ENCODE peak calls at places on chromosomes 12 and 14, in six cellular contexts. One of them, this sample, is unnamed.

GRCh38 chr14:73787760-73788508 is 63.7 kb upstream of the PTGR2 start:
- DNase-seq in NCI-H524 treated with DMSO at 0.1 percent for 48 hours: no peak
- DNase-seq in HFFc6: no peak
- DNase-seq in kidney epithelial cell: no peak
- DNase-seq in lower lobe of right lung: no peak
- DNase-seq in colonic mucosa: no peak
- DNase-seq in this sample: no peak

GRCh38 chr12:53053223-53054111 is 3.6 kb downstream of the TNS2 start:
- DNase-seq in NCI-H524 treated with DMSO at 0.1 percent for 48 hours: no peak
- DNase-seq in HFFc6: no peak
- DNase-seq in kidney epithelial cell: no peak
- DNase-seq in lower lobe of right lung: no peak
- DNase-seq in colonic mucosa: peak
- DNase-seq in this sample: no peak

GRCh38 chr12:54173066-54173726 is 15.6 kb downstream of the SMUG1 start:
- DNase-seq in NCI-H524 treated with DMSO at 0.1 percent for 48 hours: peak
- DNase-seq in HFFc6: no peak
- DNase-seq in kidney epithelial cell: no peak
- DNase-seq in lower lobe of right lung: peak
- DNase-seq in colonic mucosa: peak
- DNase-seq in this sample: no peak

GRCh38 chr14:72000907-72001306 is 68.7 kb downstream of the RGS6 start:
- DNase-seq in NCI-H524 treated with DMSO at 0.1 percent for 48 hours: no peak
- DNase-seq in HFFc6: no peak
- DNase-seq in kidney epithelial cell: no peak
- DNase-seq in lower lobe of right lung: peak
- DNase-seq in colonic mucosa: no peak
- DNase-seq in this sample: no peak

GRCh38 chr14:86057018-86057667 is 527.2 kb downstream of the FLRT2 start:
- DNase-seq in NCI-H524 treated with DMSO at 0.1 percent for 48 hours: no peak
- DNase-seq in HFFc6: peak
- DNase-seq in kidney epithelial cell: no peak
- DNase-seq in lower lobe of right lung: no peak
- DNase-seq in colonic mucosa: no peak
- DNase-seq in this sample: no peak

GRCh38 chr12:106134294-106134949 is 4.3 kb downstream of the NUAK1 start:
- DNase-seq in NCI-H524 treated with DMSO at 0.1 percent for 48 hours: no peak
- DNase-seq in HFFc6: no peak
- DNase-seq in kidney epithelial cell: no peak
- DNase-seq in lower lobe of right lung: no peak
- DNase-seq in colonic mucosa: no peak
- DNase-seq in this sample: no peak

GRCh38 chr12:90741611-90742010 is 213.4 kb downstream of the CCER1 start:
- DNase-seq in NCI-H524 treated with DMSO at 0.1 percent for 48 hours: peak
- DNase-seq in HFFc6: no peak
- DNase-seq in kidney epithelial cell: no peak
- DNase-seq in lower lobe of right lung: no peak
- DNase-seq in colonic mucosa: no peak
- DNase-seq in this sample: no peak

GRCh38 chr12:90360300-90360699 is 594.7 kb downstream of the CCER1 start:
- DNase-seq in NCI-H524 treated with DMSO at 0.1 percent for 48 hours: no peak
- DNase-seq in HFFc6: no peak
- DNase-seq in kidney epithelial cell: no peak
- DNase-seq in lower lobe of right lung: no peak
- DNase-seq in colonic mucosa: no peak
- DNase-seq in this sample: no peak

GRCh38 chr12:112682586-112682985 is 109.0 kb upstream of the RPH3A start:
- DNase-seq in NCI-H524 treated with DMSO at 0.1 percent for 48 hours: no peak
- DNase-seq in HFFc6: no peak
- DNase-seq in kidney epithelial cell: no peak
- DNase-seq in lower lobe of right lung: no peak
- DNase-seq in colonic mucosa: no peak
- DNase-seq in this sample: no peak

GRCh38 chr12:26297386-26298070 is 102.2 kb downstream of the SSPN start:
- DNase-seq in NCI-H524 treated with DMSO at 0.1 percent for 48 hours: no peak
- DNase-seq in HFFc6: no peak
- DNase-seq in kidney epithelial cell: no peak
- DNase-seq in lower lobe of right lung: no peak
- DNase-seq in colonic mucosa: no peak
- DNase-seq in this sample: no peak

GRCh38 chr12:65133879-65134278 is 12.8 kb upstream of the WIF1 start:
- DNase-seq in NCI-H524 treated with DMSO at 0.1 percent for 48 hours: no peak
- DNase-seq in HFFc6: no peak
- DNase-seq in kidney epithelial cell: no peak
- DNase-seq in lower lobe of right lung: no peak
- DNase-seq in colonic mucosa: no peak
- DNase-seq in this sample: no peak